ENCODE peak calls at places on chromosomes 12 and 14, in nine cellular contexts. L, O, G, T, P, B, M, S and J are unnamed samples.

GRCh38 chr14:64221604-64222003 is 72.6 kb downstream of the ESR2 start:
- DNase-seq in L (no peak), O (no peak), G (no peak), T (no peak), P (no peak), B (no peak), M (no peak), S (no peak), J (no peak)

GRCh38 chr12:109804820-109805761 is 28.1 kb downstream of the TRPV4 start:
- DNase-seq in L (peak), O (peak), G (peak), T (no peak), P (peak), B (peak), M (peak), S (peak), J (peak)

GRCh38 chr12:94618995-94619695 is 31.2 kb downstream of the TMCC3 start:
- DNase-seq in L (no peak), O (no peak), G (peak), T (peak), P (no peak), B (no peak), M (peak), S (no peak), J (no peak)

GRCh38 chr12:3131129-3131528 is 54.0 kb downstream of the TSPAN9 start:
- DNase-seq in L (no peak), O (no peak), G (no peak), T (no peak), P (no peak), B (no peak), M (no peak), S (no peak), J (no peak)

GRCh38 chr12:32134144-32134888 is 27.7 kb downstream of the BICD1 start:
- DNase-seq in L (peak), O (no peak), G (peak), T (no peak), P (peak), B (no peak), M (peak), S (no peak), J (no peak)

GRCh38 chr12:11978985-11979384 is 91.8 kb upstream of the BCL2L14 start:
- DNase-seq in L (no peak), O (no peak), G (no peak), T (no peak), P (no peak), B (no peak), M (peak), S (no peak), J (no peak)

GRCh38 chr14:59305231-59305630 is 116.8 kb downstream of the DAAM1 start:
- DNase-seq in L (no peak), O (no peak), G (peak), T (no peak), P (no peak), B (no peak), M (peak), S (no peak), J (no peak)

GRCh38 chr14:105500726-105501101 is 9.7 kb downstream of the TEDC1 start:
- DNase-seq in L (no peak), O (no peak), G (no peak), T (no peak), P (no peak), B (peak), M (no peak), S (no peak), J (no peak)

GRCh38 chr12:55734595-55734994 is 5.8 kb upstream of the CD63 start:
- DNase-seq in L (no peak), O (no peak), G (no peak), T (no peak), P (no peak), B (no peak), M (no peak), S (no peak), J (no peak)

GRCh38 chr12:54294152-54294913 is 6.5 kb downstream of the NFE2 start:
- DNase-seq in L (peak), O (peak), G (peak), T (no peak), P (peak), B (peak), M (no peak), S (peak), J (no peak)

GRCh38 chr14:60651051-60651935 is 2.0 kb upstream of the SIX1 start:
- DNase-seq in L (no peak), O (no peak), G (no peak), T (no peak), P (no peak), B (no peak), M (no peak), S (no peak), J (no peak)

GRCh38 chr14:99670361-99671229 is 13.5 kb upstream of the CYP46A1 start:
- DNase-seq in L (no peak), O (no peak), G (peak), T (no peak), P (no peak), B (no peak), M (peak), S (no peak), J (no peak)

GRCh38 chr12:87185367-87185766 is 843.8 kb downstream of the C12orf50 start:
- DNase-seq in L (no peak), O (no peak), G (no peak), T (no peak), P (no peak), B (no peak), M (no peak), S (no peak), J (no peak)

GRCh38 chr14:57295261-57295660 is 26.5 kb downstream of the AP5M1 start:
- DNase-seq in L (no peak), O (no peak), G (no peak), T (no peak), P (no peak), B (no peak), M (no peak), S (no peak), J (no peak)